ENCODE peak calls at places on chromosomes 2 and 18, in ten cellular contexts. One of them, this sample, is unnamed.

GRCh38 chr18:63339920-63340484 is 20.4 kb upstream of the BCL2 start:
- DNase-seq in GM23248: peak; percentile 68
- DNase-seq in GM23338: peak; percentile 96
- DNase-seq in SK-N-SH: peak; percentile 49
- DNase-seq in HCT116: peak; percentile 10
- DNase-seq in hepatocyte: peak; percentile 67
- DNase-seq in OCI-LY7: peak; percentile 45
- DNase-seq in PC-3: peak; percentile 46
- DNase-seq in MM.1S: peak; percentile 35
- DNase-seq in Karpas-422: peak; percentile 91
- DNase-seq in this sample: no peak

GRCh38 chr2:202019689-202020450 is 13.8 kb upstream of the FZD7 start:
- DNase-seq in GM23248: no peak
- DNase-seq in GM23338: no peak
- DNase-seq in SK-N-SH: peak; percentile 50
- DNase-seq in HCT116: no peak
- DNase-seq in hepatocyte: no peak
- DNase-seq in OCI-LY7: no peak
- DNase-seq in PC-3: no peak
- DNase-seq in MM.1S: no peak
- DNase-seq in Karpas-422: no peak
- DNase-seq in this sample: no peak

GRCh38 chr2:128457006-128457604 is 138.4 kb upstream of the HS6ST1 start:
- DNase-seq in GM23248: no peak
- DNase-seq in GM23338: peak; percentile 14
- DNase-seq in SK-N-SH: no peak
- DNase-seq in HCT116: no peak
- DNase-seq in hepatocyte: no peak
- DNase-seq in OCI-LY7: no peak
- DNase-seq in PC-3: no peak
- DNase-seq in MM.1S: no peak
- DNase-seq in Karpas-422: no peak
- DNase-seq in this sample: no peak

GRCh38 chr2:77807531-77808215 is 285.5 kb upstream of the LRRTM4 start:
- DNase-seq in GM23248: no peak
- DNase-seq in GM23338: no peak
- DNase-seq in SK-N-SH: no peak
- DNase-seq in HCT116: no peak
- DNase-seq in hepatocyte: peak; percentile 72
- DNase-seq in OCI-LY7: no peak
- DNase-seq in PC-3: peak; percentile 66
- DNase-seq in MM.1S: no peak
- DNase-seq in Karpas-422: no peak
- DNase-seq in this sample: peak; percentile 54

GRCh38 chr2:26640781-26641564 is at the start of gene CIB4:
- DNase-seq in GM23248: no peak
- DNase-seq in GM23338: peak; percentile 59
- DNase-seq in SK-N-SH: no peak
- DNase-seq in HCT116: peak; percentile 4
- DNase-seq in hepatocyte: no peak
- DNase-seq in OCI-LY7: no peak
- DNase-seq in PC-3: peak; percentile 75
- DNase-seq in MM.1S: no peak
- DNase-seq in Karpas-422: no peak
- DNase-seq in this sample: peak; percentile 98

GRCh38 chr18:9831046-9831722 is 54.6 kb upstream of the TXNDC2 start:
- DNase-seq in GM23248: no peak
- DNase-seq in GM23338: no peak
- DNase-seq in SK-N-SH: no peak
- DNase-seq in HCT116: no peak
- DNase-seq in hepatocyte: no peak
- DNase-seq in OCI-LY7: no peak
- DNase-seq in PC-3: no peak
- DNase-seq in MM.1S: no peak
- DNase-seq in Karpas-422: no peak
- DNase-seq in this sample: no peak

GRCh38 chr2:33704352-33704751 is 105.3 kb upstream of the FAM98A start:
- DNase-seq in GM23248: no peak
- DNase-seq in GM23338: no peak
- DNase-seq in SK-N-SH: no peak
- DNase-seq in HCT116: no peak
- DNase-seq in hepatocyte: no peak
- DNase-seq in OCI-LY7: no peak
- DNase-seq in PC-3: no peak
- DNase-seq in MM.1S: no peak
- DNase-seq in Karpas-422: no peak
- DNase-seq in this sample: no peak

GRCh38 chr2:231666171-231667095 is 41.9 kb upstream of the PTMA start:
- DNase-seq in GM23248: peak; percentile 97
- DNase-seq in GM23338: peak; percentile 96
- DNase-seq in SK-N-SH: peak; percentile 64
- DNase-seq in HCT116: peak; percentile 94
- DNase-seq in hepatocyte: peak; percentile 96
- DNase-seq in OCI-LY7: peak; percentile 68
- DNase-seq in PC-3: peak; percentile 91
- DNase-seq in MM.1S: peak; percentile 51
- DNase-seq in Karpas-422: peak; percentile 88
- DNase-seq in this sample: peak; percentile 97

DNA sequence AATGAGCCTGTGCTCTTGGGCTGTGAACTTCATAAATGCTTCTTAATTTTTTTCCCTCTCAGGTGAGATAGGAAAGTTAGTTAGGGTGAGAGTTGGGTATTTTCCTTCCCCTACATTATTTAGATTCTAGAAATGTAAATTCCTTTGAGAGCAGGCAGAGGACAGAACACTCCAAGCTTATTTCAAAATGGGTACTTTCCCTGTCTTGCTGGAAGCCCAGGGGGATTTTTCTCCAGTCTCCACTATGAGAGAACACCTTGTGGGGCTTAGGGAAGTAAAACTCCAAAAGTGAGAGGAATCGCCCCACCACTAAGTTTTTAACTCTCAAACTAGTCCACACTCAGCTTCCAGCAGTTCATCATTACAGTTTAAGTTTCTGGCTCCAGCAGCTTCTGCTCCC is 253.2 kb upstream of the CTAGE1 start:
- DNase-seq in GM23248: no peak
- DNase-seq in GM23338: no peak
- DNase-seq in SK-N-SH: no peak
- DNase-seq in HCT116: no peak
- DNase-seq in hepatocyte: no peak
- DNase-seq in OCI-LY7: no peak
- DNase-seq in PC-3: no peak
- DNase-seq in MM.1S: no peak
- DNase-seq in Karpas-422: no peak
- DNase-seq in this sample: no peak
- H2AFZ ChIP-seq in GM23248: peak overlapping the region; percentile 41
- H2AFZ ChIP-seq in GM23338: peak overlapping the region; percentile 28
- H2AFZ ChIP-seq in SK-N-SH: peak overlapping the region; percentile 60
- H2AFZ ChIP-seq in HCT116: no peak overlapping the region
- H2AFZ ChIP-seq in hepatocyte: no peak overlapping the region
- H2AFZ ChIP-seq in OCI-LY7: no peak overlapping the region
- H2AFZ ChIP-seq in PC-3: no peak overlapping the region
- H2AFZ ChIP-seq in MM.1S: no peak overlapping the region
- H2AFZ ChIP-seq in Karpas-422: no peak overlapping the region
- H2AFZ ChIP-seq in this sample: no peak overlapping the region

DNA sequence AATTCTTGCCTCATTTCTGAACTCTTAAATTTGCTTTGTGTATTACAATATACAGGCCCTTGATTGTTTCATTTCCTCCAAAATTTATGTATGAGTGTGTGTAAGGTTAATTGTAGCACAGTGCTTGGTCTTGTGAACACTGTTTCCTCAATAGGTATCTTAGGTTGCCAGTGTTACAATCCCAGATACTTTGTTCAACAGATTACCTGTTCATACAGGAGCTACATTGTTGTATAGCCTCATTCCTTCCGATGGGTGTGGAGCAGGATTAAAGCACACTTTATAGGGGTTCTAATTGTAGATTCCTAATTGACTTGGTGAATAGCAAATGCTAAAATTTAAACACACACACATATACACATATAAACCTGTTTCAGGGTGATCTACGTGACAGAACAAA is 10.7 kb downstream of the RBBP8 start:
- DNase-seq in GM23248: no peak
- DNase-seq in GM23338: no peak
- DNase-seq in SK-N-SH: no peak
- DNase-seq in HCT116: no peak
- DNase-seq in hepatocyte: no peak
- DNase-seq in OCI-LY7: no peak
- DNase-seq in PC-3: no peak
- DNase-seq in MM.1S: no peak
- DNase-seq in Karpas-422: no peak
- DNase-seq in this sample: no peak
- H3K9me2 ChIP-seq in GM23248: no peaks in the 10 kb centered on the region
- H3K9me2 ChIP-seq in GM23338: no peaks in the 10 kb centered on the region
- H3K9me2 ChIP-seq in SK-N-SH: no peaks in the 10 kb centered on the region
- H3K9me2 ChIP-seq in HCT116: no peaks in the 10 kb centered on the region
- H3K9me2 ChIP-seq in hepatocyte: no peaks in the 10 kb centered on the region
- H3K9me2 ChIP-seq in OCI-LY7: no peaks in the 10 kb centered on the region
- H3K9me2 ChIP-seq in PC-3: no peaks in the 10 kb centered on the region
- H3K9me2 ChIP-seq in MM.1S: no peaks in the 10 kb centered on the region
- H3K9me2 ChIP-seq in Karpas-422: no peaks in the 10 kb centered on the region
- H3K9me2 ChIP-seq in this sample: no peaks in the 10 kb centered on the region

GRCh38 chr2:234681206-234681605 is 184.3 kb upstream of the ARL4C start:
- DNase-seq in GM23248: no peak
- DNase-seq in GM23338: no peak
- DNase-seq in SK-N-SH: no peak
- DNase-seq in HCT116: no peak
- DNase-seq in hepatocyte: no peak
- DNase-seq in OCI-LY7: no peak
- DNase-seq in PC-3: no peak
- DNase-seq in MM.1S: no peak
- DNase-seq in Karpas-422: no peak
- DNase-seq in this sample: no peak

GRCh38 chr2:234680688-234681050 is 183.8 kb upstream of the ARL4C start:
- DNase-seq in GM23248: no peak
- DNase-seq in GM23338: no peak
- DNase-seq in SK-N-SH: no peak
- DNase-seq in HCT116: no peak
- DNase-seq in hepatocyte: no peak
- DNase-seq in OCI-LY7: no peak
- DNase-seq in PC-3: no peak
- DNase-seq in MM.1S: no peak
- DNase-seq in Karpas-422: no peak
- DNase-seq in this sample: no peak

GRCh38 chr2:234679766-234680687 is 183.1 kb upstream of the ARL4C start:
- DNase-seq in GM23248: peak; percentile 91
- DNase-seq in GM23338: no peak
- DNase-seq in SK-N-SH: no peak
- DNase-seq in HCT116: peak; percentile 90
- DNase-seq in hepatocyte: peak; percentile 66
- DNase-seq in OCI-LY7: no peak
- DNase-seq in PC-3: peak; percentile 89
- DNase-seq in MM.1S: no peak
- DNase-seq in Karpas-422: no peak
- DNase-seq in this sample: peak; percentile 86

GRCh38 chr2:234683950-234684349 is 187.1 kb upstream of the ARL4C start:
- DNase-seq in GM23248: no peak
- DNase-seq in GM23338: peak; percentile 53
- DNase-seq in SK-N-SH: no peak
- DNase-seq in HCT116: no peak
- DNase-seq in hepatocyte: no peak
- DNase-seq in OCI-LY7: no peak
- DNase-seq in PC-3: no peak
- DNase-seq in MM.1S: no peak
- DNase-seq in Karpas-422: no peak
- DNase-seq in this sample: no peak

DNA sequence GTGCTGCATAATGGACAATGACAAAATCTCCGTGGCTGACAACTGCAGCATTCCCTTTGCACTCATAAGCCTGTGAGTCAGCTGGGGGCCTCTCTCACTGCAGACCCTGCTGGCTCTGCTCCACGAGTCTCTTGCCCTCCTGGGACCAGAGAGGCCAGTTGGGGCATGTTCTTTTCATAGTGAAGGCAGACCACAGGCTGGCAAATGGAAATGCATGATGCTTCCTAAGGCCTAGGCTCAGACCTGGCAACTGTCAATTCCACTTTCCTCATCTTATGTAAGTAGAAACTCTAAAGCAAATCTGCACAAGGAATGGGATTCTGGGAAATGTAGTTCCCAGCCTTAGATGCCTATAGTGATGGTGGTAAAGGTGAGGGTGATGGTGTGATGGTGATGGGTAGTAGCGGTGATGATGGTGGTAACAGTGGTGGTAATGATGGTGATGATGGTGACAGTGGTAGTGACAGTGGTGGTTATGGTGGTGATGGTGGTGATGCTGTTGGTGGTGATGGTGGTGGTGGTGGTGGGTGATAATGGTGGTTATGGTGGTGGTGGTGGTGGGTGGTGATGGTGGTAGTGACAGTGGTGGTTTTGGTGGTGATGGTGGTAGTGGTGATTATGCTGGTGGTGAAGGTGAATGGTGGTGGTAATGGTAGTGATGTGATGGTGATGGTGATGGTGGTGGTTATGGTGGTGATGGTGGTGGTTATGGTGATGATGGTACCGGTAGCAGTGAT is 185.8 kb upstream of the ARL4C start:
- DNase-seq in GM23248: peak; percentile 17
- DNase-seq in GM23338: no peak
- DNase-seq in SK-N-SH: no peak
- DNase-seq in HCT116: no peak
- DNase-seq in hepatocyte: no peak
- DNase-seq in OCI-LY7: no peak
- DNase-seq in PC-3: no peak
- DNase-seq in MM.1S: no peak
- DNase-seq in Karpas-422: no peak
- DNase-seq in this sample: no peak
- H2AFZ ChIP-seq in GM23248: no peak overlapping the region
- H2AFZ ChIP-seq in GM23338: no peak overlapping the region
- H2AFZ ChIP-seq in SK-N-SH: no peak overlapping the region
- H2AFZ ChIP-seq in HCT116: peak overlapping the region; percentile 22
- H2AFZ ChIP-seq in hepatocyte: no peak overlapping the region
- H2AFZ ChIP-seq in OCI-LY7: no peak overlapping the region
- H2AFZ ChIP-seq in PC-3: no peak overlapping the region
- H2AFZ ChIP-seq in MM.1S: no peak overlapping the region
- H2AFZ ChIP-seq in Karpas-422: no peak overlapping the region
- H2AFZ ChIP-seq in this sample: no peak overlapping the region

GRCh38 chr2:16927398-16927797 is 261.8 kb upstream of the CYRIA start:
- DNase-seq in GM23248: no peak
- DNase-seq in GM23338: no peak
- DNase-seq in SK-N-SH: no peak
- DNase-seq in HCT116: no peak
- DNase-seq in hepatocyte: no peak
- DNase-seq in OCI-LY7: no peak
- DNase-seq in PC-3: no peak
- DNase-seq in MM.1S: no peak
- DNase-seq in Karpas-422: no peak
- DNase-seq in this sample: no peak

GRCh38 chr2:16931441-16931840 is 265.8 kb upstream of the CYRIA start:
- DNase-seq in GM23248: no peak
- DNase-seq in GM23338: no peak
- DNase-seq in SK-N-SH: no peak
- DNase-seq in HCT116: no peak
- DNase-seq in hepatocyte: no peak
- DNase-seq in OCI-LY7: no peak
- DNase-seq in PC-3: no peak
- DNase-seq in MM.1S: no peak
- DNase-seq in Karpas-422: no peak
- DNase-seq in this sample: no peak

DNA sequence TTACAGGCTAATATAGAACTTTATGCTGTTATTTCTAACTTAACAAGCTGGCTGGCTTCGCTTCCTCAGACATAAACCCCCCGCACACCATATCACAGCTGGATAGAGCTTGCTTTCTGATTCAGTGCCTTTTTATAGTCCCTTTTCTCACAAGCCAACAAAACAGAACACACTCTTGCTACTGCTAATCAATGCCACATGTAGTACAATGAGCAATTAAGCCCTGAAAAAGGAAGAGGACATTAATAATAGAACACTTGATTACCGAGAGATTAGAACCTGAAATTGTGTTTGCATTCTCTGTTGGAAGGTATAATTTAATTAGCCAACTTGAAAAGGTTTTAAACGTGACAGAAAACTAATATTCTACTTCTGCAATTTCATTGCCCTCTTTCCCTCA is 267.7 kb upstream of the CYRIA start:
- DNase-seq in GM23248: no peak
- DNase-seq in GM23338: no peak
- DNase-seq in SK-N-SH: peak; percentile 63
- DNase-seq in HCT116: no peak
- DNase-seq in hepatocyte: no peak
- DNase-seq in OCI-LY7: no peak
- DNase-seq in PC-3: no peak
- DNase-seq in MM.1S: no peak
- DNase-seq in Karpas-422: no peak
- DNase-seq in this sample: no peak
- H3K9me2 ChIP-seq in GM23248: peaks cover 3% of the 10 kb centered on the region
- H3K9me2 ChIP-seq in GM23338: no peaks in the 10 kb centered on the region
- H3K9me2 ChIP-seq in SK-N-SH: no peaks in the 10 kb centered on the region
- H3K9me2 ChIP-seq in HCT116: no peaks in the 10 kb centered on the region
- H3K9me2 ChIP-seq in hepatocyte: no peaks in the 10 kb centered on the region
- H3K9me2 ChIP-seq in OCI-LY7: no peaks in the 10 kb centered on the region
- H3K9me2 ChIP-seq in PC-3: no peaks in the 10 kb centered on the region
- H3K9me2 ChIP-seq in MM.1S: no peaks in the 10 kb centered on the region
- H3K9me2 ChIP-seq in Karpas-422: no peaks in the 10 kb centered on the region
- H3K9me2 ChIP-seq in this sample: peaks cover 7% of the 10 kb centered on the region

This sample was measured in PC-9.